ENCODE peak calls at places on chromosomes 7 and 10, in seven cellular contexts. G, A, D, C, L, T and F are unnamed samples. For H3K36me3, the result is how much of the 10 kb centered on the place peaks cover.

GRCh38 chr7:9307131-9307530 is 873.7 kb downstream of the NXPH1 start:
- DNase-seq in G (no peak), A (no peak), D (no peak), C (no peak), L (no peak), T (no peak), F (no peak)

GRCh38 chr7:16098058-16098457 is 323.3 kb downstream of the CRPPA start:
- DNase-seq in G (peak), A (no peak), D (no peak), C (no peak), L (no peak), T (peak), F (no peak)

GRCh38 chr7:117250801-117251200 is 72.1 kb downstream of the WNT2 start:
- DNase-seq in G (no peak), A (no peak), D (no peak), C (no peak), L (no peak), T (peak), F (no peak)

GRCh38 chr7:154474903-154475520 is 422.8 kb downstream of the DPP6 start:
- DNase-seq in G (no peak), A (no peak), D (no peak), C (no peak), L (no peak), T (no peak), F (no peak)

GRCh38 chr7:26182283-26182682 is 18.3 kb downstream of the HNRNPA2B1 start:
- DNase-seq in G (no peak), A (no peak), D (no peak), C (no peak), L (peak), T (no peak), F (no peak)

GRCh38 chr7:24138366-24138765 is 145.6 kb upstream of the NPY start:
- DNase-seq in G (no peak), A (no peak), D (no peak), C (no peak), L (no peak), T (no peak), F (no peak)

GRCh38 chr7:117405519-117405918 is 21.8 kb downstream of the ASZ1 start:
- DNase-seq in G (no peak), A (no peak), D (no peak), C (no peak), L (no peak), T (no peak), F (no peak)

GRCh38 chr10:130485958-130486680 is 349.9 kb downstream of the GLRX3 start:
- DNase-seq in G (no peak), A (no peak), D (no peak), C (no peak), L (no peak), T (no peak), F (no peak)

GRCh38 chr7:152511736-152512135 is 75.9 kb upstream of the KMT2C start:
- DNase-seq in G (no peak), A (no peak), D (no peak), C (no peak), L (no peak), T (peak), F (no peak)

GRCh38 chr7:22990588-22990949 is 23.4 kb downstream of the HYCC1 start:
- DNase-seq in G (peak), A (no peak), D (no peak), C (no peak), L (no peak), T (peak), F (no peak)

GRCh38 chr7:36048902-36049240 is 104.2 kb upstream of the EEPD1 start:
- DNase-seq in G (no peak), A (no peak), D (no peak), C (no peak), L (no peak), T (peak), F (no peak)

GRCh38 chr7:69204936-69205335 is 393.3 kb upstream of the AUTS2 start:
- DNase-seq in G (no peak), A (no peak), D (no peak), C (no peak), L (no peak), T (peak), F (no peak)

GRCh38 chr10:61628875-61629513 is 33.7 kb upstream of the CABCOCO1 start:
- DNase-seq in G (peak), A (peak), D (no peak), C (no peak), L (no peak), T (peak), F (peak)

GRCh38 chr10:24759706-24760105 is 36.0 kb upstream of the ARHGAP21 start:
- DNase-seq in G (no peak), A (no peak), D (no peak), C (no peak), L (no peak), T (no peak), F (no peak)

GRCh38 chr10:76202777-76203176 is 771.4 kb downstream of the LRMDA start:
- DNase-seq in G (peak), A (no peak), D (no peak), C (no peak), L (no peak), T (peak), F (no peak)

GRCh38 chr7:71652551-71652950 is 520.6 kb downstream of the GALNT17 start:
- DNase-seq in G (no peak), A (no peak), D (no peak), C (no peak), L (no peak), T (no peak), F (no peak)

GRCh38 chr7:81574723-81575326 is 195.0 kb downstream of the HGF start:
- DNase-seq in G (peak), A (no peak), D (no peak), C (no peak), L (no peak), T (peak), F (no peak)

GRCh38 chr7:7889791-7890568 is 78.6 kb upstream of the GLCCI1 start:
- DNase-seq in G (no peak), A (no peak), D (no peak), C (no peak), L (no peak), T (no peak), F (no peak)

GRCh38 chr7:24756989-24757798 is at the start of gene GSDME:
- DNase-seq in G (peak), A (peak), D (peak), C (peak), L (peak), T (peak), F (peak)

GRCh38 chr10:13503745-13504463 is 24.9 kb downstream of the BEND7 start:
- DNase-seq in G (peak), A (no peak), D (no peak), C (no peak), L (no peak), T (peak), F (no peak)

GRCh38 chr7:98073047-98073446 is 33.6 kb upstream of the LMTK2 start:
- DNase-seq in G (no peak), A (no peak), D (no peak), C (no peak), L (no peak), T (no peak), F (no peak)

GRCh38 chr7:81244213-81244612 is 325.4 kb upstream of the SEMA3C start:
- DNase-seq in G (peak), A (no peak), D (no peak), C (no peak), L (no peak), T (peak), F (no peak)

GRCh38 chr7:19122018-19122588 is 4.7 kb upstream of the TWIST1 start:
- DNase-seq in G (peak), A (no peak), D (peak), C (no peak), L (no peak), T (peak), F (no peak)

GRCh38 chr10:95508730-95509129 is 52.4 kb downstream of the SORBS1 start:
- DNase-seq in G (no peak), A (no peak), D (no peak), C (no peak), L (no peak), T (peak), F (peak)

GRCh38 chr7:20393021-20394015 is 62.6 kb downstream of the ITGB8 start:
- DNase-seq in G (no peak), A (no peak), D (no peak), C (no peak), L (no peak), T (no peak), F (no peak)

GRCh38 chr10:72375585-72375984 is 20.9 kb upstream of the DNAJB12 start:
- DNase-seq in G (peak), A (no peak), D (no peak), C (no peak), L (no peak), T (peak), F (no peak)

GRCh38 chr10:13349776-13350274 is 1.7 kb upstream of the SEPHS1 start:
- DNase-seq in G (peak), A (peak), D (peak), C (no peak), L (peak), T (peak), F (peak)

GRCh38 chr7:142496545-142496991 is 238.7 kb upstream of the PRSS58 start:
- DNase-seq in G (peak), A (peak), D (peak), C (no peak), L (no peak), T (peak), F (no peak)

GRCh38 chr7:17144313-17144712 is 154.1 kb upstream of the AHR start:
- DNase-seq in G (no peak), A (no peak), D (no peak), C (peak), L (no peak), T (peak), F (no peak)

DNA sequence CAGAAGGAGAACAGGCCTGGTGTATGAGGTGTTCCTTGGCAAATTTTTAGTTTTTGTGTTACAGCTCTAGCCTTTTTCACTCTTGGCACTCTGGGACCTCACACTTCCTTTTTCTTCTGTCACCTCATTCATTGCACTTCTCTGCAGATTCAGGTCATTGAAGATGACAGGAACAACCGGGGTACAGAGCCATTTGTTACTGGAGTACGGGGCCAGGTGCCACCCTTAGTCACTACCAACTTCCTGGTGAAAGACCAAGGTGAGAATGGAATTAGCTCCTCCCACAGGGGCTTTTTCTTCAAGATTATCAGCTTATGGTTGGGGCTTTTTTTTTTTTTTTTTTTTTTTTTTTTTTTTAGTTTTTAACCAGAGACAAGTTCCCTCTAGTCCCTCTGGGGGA is 18.5 kb upstream of the CHCHD1 start:
- DNase-seq in G (no peak), A (no peak), D (no peak), C (no peak), L (no peak), T (no peak), F (no peak)
- H3K36me3 ChIP-seq in G (under half), A (half or more), D (half or more), C (half or more), L (under half), T (half or more), F (under half)

DNA sequence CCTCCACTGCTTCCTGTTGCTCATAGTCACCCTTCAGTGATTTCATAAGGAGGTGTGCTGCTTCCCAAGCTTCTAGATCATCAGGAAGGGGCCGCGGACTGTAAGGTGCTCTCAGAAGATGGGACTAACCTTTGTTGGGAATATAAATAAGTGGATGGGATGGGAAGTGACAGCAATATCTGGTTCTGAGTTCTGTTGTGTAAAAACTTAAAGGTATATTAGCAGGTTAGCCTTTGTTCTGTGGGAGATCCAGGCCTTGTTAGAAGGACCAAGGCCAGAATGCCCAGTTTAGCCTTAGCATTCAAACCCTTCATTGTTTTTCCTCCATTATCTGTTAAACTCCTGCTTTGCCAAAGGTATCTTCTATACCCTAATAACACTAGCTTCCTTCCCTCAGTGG is 12.4 kb downstream of the BUB3 start:
- DNase-seq in G (no peak), A (no peak), D (no peak), C (no peak), L (no peak), T (no peak), F (no peak)
- H3K4me3 ChIP-seq in G (no peak), A (no peak), D (no peak), C (no peak), L (no peak), T (no peak), F (no peak)

GRCh38 chr7:44448456-44448855 is 42.0 kb downstream of the NUDCD3 start:
- DNase-seq in G (no peak), A (no peak), D (no peak), C (no peak), L (no peak), T (no peak), F (no peak)

GRCh38 chr7:44449531-44449930 is 40.9 kb downstream of the NUDCD3 start:
- DNase-seq in G (peak), A (no peak), D (peak), C (no peak), L (no peak), T (no peak), F (no peak)

GRCh38 chr7:44445986-44446671 is 44.3 kb downstream of the NUDCD3 start:
- DNase-seq in G (no peak), A (no peak), D (no peak), C (no peak), L (no peak), T (no peak), F (no peak)

GRCh38 chr7:44448922-44449321 is 41.5 kb downstream of the NUDCD3 start:
- DNase-seq in G (no peak), A (no peak), D (no peak), C (no peak), L (no peak), T (no peak), F (no peak)

DNA sequence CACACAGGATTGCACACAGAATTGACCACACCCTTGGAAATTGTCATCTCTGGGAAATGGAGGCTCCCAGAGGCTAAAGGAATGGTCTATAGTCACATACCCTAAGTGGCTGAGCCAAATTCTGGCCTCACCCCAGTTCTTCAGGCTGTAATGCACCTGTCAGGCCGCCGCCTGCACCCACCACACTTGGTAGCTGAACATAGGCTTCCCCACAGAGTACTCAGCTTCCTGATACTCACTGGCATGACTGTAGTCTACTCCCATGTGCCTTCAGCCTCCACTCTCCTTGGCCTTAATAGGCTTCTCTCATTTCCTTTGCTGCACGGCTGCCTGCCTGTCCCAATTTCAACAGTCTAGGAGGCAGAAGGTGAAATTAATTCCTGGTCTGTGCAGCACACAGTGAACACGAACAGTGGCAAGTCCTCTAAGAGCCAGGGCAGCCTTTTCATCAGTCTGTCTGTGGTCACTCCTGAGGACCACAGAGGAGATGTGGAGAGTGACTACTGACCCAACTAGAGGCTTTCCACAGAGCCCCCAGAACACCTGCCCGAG is 42.5 kb downstream of the NUDCD3 start:
- DNase-seq in G (no peak), A (no peak), D (no peak), C (no peak), L (no peak), T (no peak), F (no peak)
- H3K36me3 ChIP-seq in G (under half), A (under half), D (half or more), C (under half), L (under half), T (under half), F (under half)

DNA sequence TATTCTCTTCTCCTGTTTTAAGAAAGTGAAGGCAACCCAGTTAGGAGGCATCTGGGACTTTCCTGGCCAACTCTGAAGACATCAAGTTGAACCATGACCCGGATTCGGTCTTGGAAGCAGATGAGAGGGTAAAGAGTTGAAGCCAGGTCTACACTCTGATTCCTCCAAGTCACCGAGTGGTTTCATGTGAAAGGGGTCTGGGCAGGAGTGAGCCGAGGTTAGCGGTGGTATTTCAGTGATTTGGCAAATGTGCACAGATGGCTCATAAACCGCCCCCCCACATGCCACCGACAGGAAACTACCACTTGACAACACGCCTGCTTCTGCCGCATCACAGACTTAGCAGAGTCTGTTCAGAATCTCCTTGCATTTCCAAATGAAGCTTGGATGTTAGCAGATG is 11.3 kb upstream of the REPIN1 start:
- DNase-seq in G (no peak), A (no peak), D (no peak), C (peak), L (no peak), T (no peak), F (no peak)
- H3K4me3 ChIP-seq in G (no peak), A (no peak), D (no peak), C (peak), L (no peak), T (no peak), F (no peak)

GRCh38 chr10:102154466-102155116 is 2.4 kb downstream of the NOLC1 start:
- DNase-seq in G (no peak), A (no peak), D (no peak), C (no peak), L (no peak), T (no peak), F (no peak)

GRCh38 chr10:102153093-102153620 is 968 bp downstream of the NOLC1 start:
- DNase-seq in G (peak), A (no peak), D (no peak), C (no peak), L (no peak), T (peak), F (no peak)

GRCh38 chr10:102159831-102160230 is 7.6 kb downstream of the NOLC1 start:
- DNase-seq in G (no peak), A (no peak), D (no peak), C (no peak), L (no peak), T (no peak), F (no peak)

GRCh38 chr10:102159051-102159597 is 6.9 kb downstream of the NOLC1 start:
- DNase-seq in G (no peak), A (no peak), D (no peak), C (no peak), L (no peak), T (no peak), F (no peak)

DNA sequence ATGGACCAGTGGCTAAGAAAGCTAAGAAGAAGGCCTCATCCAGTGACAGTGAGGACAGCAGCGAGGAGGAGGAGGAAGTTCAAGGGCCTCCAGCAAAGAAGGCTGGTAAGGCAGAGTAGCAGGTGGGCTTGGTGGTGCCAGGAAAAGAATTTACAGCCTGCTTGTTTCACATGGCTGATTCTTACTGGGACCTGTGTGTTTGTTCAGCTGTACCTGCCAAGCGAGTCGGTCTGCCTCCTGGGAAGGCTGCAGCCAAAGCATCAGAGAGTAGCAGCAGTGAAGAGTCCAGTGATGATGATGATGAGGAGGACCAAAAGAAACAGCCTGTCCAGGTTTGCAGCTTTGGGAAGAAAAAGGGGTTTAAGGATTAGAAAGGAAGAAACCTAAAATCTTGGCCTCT is 5.0 kb downstream of the NOLC1 start:
- DNase-seq in G (no peak), A (no peak), D (no peak), C (no peak), L (no peak), T (no peak), F (no peak)
- H3K36me3 ChIP-seq in G (under half), A (under half), D (half or more), C (half or more), L (under half), T (half or more), F (under half)

DNA sequence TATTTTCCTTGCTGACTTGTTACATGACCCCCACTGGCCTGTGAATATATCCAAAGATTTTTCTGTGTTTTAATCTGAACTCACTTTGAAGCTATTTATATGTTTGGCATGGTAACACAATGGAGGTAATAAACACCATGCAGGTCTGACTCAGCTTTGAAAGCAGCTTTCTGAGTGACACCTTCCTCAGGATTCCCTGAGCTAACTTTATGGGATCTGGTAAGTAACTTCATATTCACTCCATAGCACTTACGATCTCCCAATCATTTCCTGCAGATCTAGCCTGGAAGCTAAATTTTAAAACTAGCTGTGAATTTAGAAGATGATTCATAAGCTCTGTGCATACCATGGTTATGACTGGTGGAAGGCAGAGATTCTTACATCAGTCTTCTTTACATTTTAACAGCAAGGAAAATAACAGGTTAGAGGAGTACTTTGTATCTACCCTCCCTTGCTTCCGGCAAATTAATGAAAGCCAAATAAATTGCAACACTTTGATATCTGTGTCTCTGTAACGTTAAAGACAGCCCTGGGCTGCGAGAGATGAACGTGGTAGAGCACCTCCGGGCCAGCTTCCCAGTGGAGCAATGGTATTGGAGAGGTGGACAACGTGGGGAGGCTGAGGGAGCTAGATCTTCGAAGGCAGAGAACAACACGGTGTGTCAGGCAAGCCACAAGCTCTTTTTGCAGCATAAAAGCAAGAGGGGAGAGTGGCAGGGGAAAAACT is 170.2 kb upstream of the KLF14 start:
- DNase-seq in G (peak), A (peak), D (no peak), C (no peak), L (no peak), T (peak), F (no peak)
- H3K4me3 ChIP-seq in G (no peak), A (peak), D (no peak), C (no peak), L (no peak), T (no peak), F (no peak)

DNA sequence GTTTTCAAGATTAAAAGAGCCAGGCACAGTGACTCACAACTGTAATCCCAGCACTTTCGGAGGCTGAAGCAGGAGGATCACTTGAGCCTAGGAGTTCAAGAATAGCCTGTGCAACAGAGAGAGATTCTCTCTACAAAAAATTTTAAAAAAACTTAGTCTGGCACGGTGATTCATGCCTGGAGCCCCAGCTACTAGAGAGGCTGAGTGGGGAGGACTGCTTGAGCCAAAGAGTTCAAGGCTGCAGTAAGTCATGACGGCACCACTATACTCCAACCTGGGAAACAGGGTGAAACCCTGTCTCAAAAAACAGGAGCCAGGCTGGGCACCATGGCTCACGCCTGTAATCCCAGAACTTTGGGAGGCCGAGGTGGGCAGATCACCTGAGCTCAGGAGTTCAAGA is 86.6 kb upstream of the KCTD7 start:
- DNase-seq in G (no peak), A (no peak), D (no peak), C (no peak), L (no peak), T (no peak), F (no peak)
- H3K36me3 ChIP-seq in G (under half), A (under half), D (under half), C (under half), L (under half), T (under half), F (under half)